ENCODE peak calls at places on chromosomes 11 and 22, in four cellular contexts. D is endothelial cell, U is HFF-Myc, V is K562. S is an unnamed sample.

GRCh38 chr11:1299621-1300020 is 9.8 kb downstream of the TOLLIP start:
- DNase-seq in D (no peak), U (no peak), V (no peak), S (peak; percentile 68)

GRCh38 chr11:99638073-99638553 is 617.4 kb downstream of the CNTN5 start:
- DNase-seq in D (no peak), U (no peak), V (no peak), S (no peak)

GRCh38 chr11:47997063-47998053 is 17.0 kb downstream of the PTPRJ start:
- DNase-seq in D (no peak), U (no peak), V (no peak), S (no peak)

GRCh38 chr22:47394504-47395440 is 632.3 kb downstream of the TBC1D22A start:
- DNase-seq in D (no peak), U (no peak), V (no peak), S (no peak)

GRCh38 chr22:48565901-48566501 is 1261.7 kb downstream of the BRD1 start:
- DNase-seq in D (no peak), U (no peak), V (no peak), S (no peak)

GRCh38 chr11:71914617-71915189 is 13.7 kb downstream of the XNDC1N start:
- DNase-seq in D (no peak), U (no peak), V (no peak), S (no peak)

GRCh38 chr22:19109198-19110063 is 12.8 kb downstream of the DGCR2 start:
- DNase-seq in D (no peak), U (no peak), V (no peak), S (no peak)

GRCh38 chr22:22099194-22099486 is 116.6 kb upstream of the TOP3B start:
- DNase-seq in D (no peak), U (no peak), V (no peak), S (no peak)

GRCh38 chr11:130897262-130898182 is 18.8 kb downstream of the SNX19 start:
- DNase-seq in D (no peak), U (no peak), V (no peak), S (no peak)

GRCh38 chr22:21797444-21798221 is 62.0 kb upstream of the YPEL1 start:
- DNase-seq in D (no peak), U (no peak), V (no peak), S (no peak)

GRCh38 chr11:120231963-120232362 is 8.0 kb upstream of the POU2F3 start:
- DNase-seq in D (no peak), U (no peak), V (no peak), S (no peak)

GRCh38 chr22:46119729-46120419 is 30.5 kb upstream of the PPARA start:
- DNase-seq in D (no peak), U (no peak), V (peak; percentile 51), S (no peak)

GRCh38 chr11:70110538-70111055 is 32.5 kb downstream of the ANO1 start:
- DNase-seq in D (no peak), U (no peak), V (no peak), S (no peak)

GRCh38 chr22:28442264-28442950 is 237.2 kb downstream of the TTC28 start:
- DNase-seq in D (peak; percentile 81), U (no peak), V (peak; percentile 69), S (peak; percentile 81)

GRCh38 chr22:36343720-36344105 is 44.1 kb downstream of the MYH9 start:
- DNase-seq in D (no peak), U (no peak), V (no peak), S (no peak)

GRCh38 chr22:24134090-24134846 is 47.0 kb upstream of the SUSD2 start:
- DNase-seq in D (no peak), U (no peak), V (no peak), S (no peak)

GRCh38 chr22:38879102-38879729 is 7.2 kb upstream of the CBX6 start:
- DNase-seq in D (no peak), U (no peak), V (no peak), S (no peak)

DNA sequence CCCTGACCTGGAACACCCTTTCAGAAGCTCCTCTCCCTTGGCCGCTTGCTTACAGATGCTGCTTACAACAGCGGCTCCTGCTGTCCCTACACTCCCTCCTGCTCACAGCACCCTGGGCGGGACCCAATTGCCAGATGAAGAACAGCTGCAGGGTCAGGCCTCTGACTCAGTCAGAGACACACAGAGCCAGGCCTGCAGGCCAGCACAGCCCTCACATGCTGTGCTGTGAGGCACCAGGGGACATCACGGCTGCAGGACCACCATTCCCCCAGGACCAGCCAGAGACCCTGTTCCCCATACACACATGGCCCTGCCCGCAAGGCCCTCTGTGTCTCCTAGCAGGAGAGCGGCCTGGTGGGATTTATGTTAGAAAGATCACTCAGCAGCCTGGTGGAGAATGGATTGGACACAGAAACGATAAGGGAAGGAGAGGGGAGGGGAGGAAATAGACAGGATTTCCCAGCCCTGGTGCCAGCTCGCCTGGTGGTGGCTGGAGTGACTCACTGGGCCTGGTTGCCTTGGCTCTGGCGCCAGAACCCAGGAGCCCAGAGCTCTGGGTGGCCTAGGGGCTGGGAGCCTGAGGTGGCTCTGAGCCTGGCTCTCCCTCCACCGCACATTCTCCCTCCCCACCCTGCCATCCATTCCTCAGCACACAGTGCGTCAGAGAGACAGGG is 6.7 kb downstream of the CAPN5 start:
- DNase-seq in D (no peak), U (peak; percentile 76), V (no peak), S (peak; percentile 59)
- TF ChIP-seq CTCF in D (no peak), U (peak; percentile 63), V (peak; percentile 47), S (no peak)

GRCh38 chr11:81966340-81966739 is 767.3 kb downstream of the FAM181B start:
- DNase-seq in D (no peak), U (no peak), V (no peak), S (no peak)

GRCh38 chr11:81967242-81967641 is 766.4 kb downstream of the FAM181B start:
- DNase-seq in D (no peak), U (no peak), V (no peak), S (no peak)

GRCh38 chr11:81959341-81959740 is 774.3 kb downstream of the FAM181B start:
- DNase-seq in D (no peak), U (no peak), V (no peak), S (no peak)

DNA sequence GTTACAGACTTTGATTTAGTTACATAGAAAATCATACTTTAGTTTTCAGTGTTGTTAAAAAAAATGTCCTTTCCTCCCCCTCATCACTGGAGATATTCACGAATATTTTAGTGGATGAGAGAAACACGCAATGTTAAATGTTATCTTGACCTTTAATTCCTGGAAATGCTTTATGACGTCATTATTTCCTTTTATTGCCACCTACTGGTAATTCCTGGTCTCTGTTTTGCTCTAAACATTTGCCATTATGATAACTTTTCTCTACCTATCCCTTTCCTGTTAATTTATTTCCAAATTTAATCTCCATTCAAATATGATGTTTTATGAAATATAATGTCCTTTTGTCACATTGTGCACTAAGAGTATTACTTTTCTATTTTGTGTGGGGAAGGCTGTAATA is 770.6 kb downstream of the FAM181B start:
- DNase-seq in D (no peak), U (no peak), V (peak; percentile 6), S (no peak)
- TF ChIP-seq CTCF in D (peak; percentile 23), U (no peak), V (no peak), S (peak; percentile 59)

GRCh38 chr11:114392735-114393667 is 7.3 kb downstream of the C11orf71 start:
- DNase-seq in D (no peak), U (no peak), V (no peak), S (no peak)

GRCh38 chr11:114399490-114399889 is 821 bp downstream of the C11orf71 start:
- DNase-seq in D (no peak), U (no peak), V (no peak), S (no peak)

GRCh38 chr11:114397349-114397982 is 2.8 kb downstream of the C11orf71 start:
- DNase-seq in D (no peak), U (no peak), V (no peak), S (no peak)

GRCh38 chr11:114398303-114398920 is 1.9 kb downstream of the C11orf71 start:
- DNase-seq in D (no peak), U (no peak), V (no peak), S (no peak)

DNA sequence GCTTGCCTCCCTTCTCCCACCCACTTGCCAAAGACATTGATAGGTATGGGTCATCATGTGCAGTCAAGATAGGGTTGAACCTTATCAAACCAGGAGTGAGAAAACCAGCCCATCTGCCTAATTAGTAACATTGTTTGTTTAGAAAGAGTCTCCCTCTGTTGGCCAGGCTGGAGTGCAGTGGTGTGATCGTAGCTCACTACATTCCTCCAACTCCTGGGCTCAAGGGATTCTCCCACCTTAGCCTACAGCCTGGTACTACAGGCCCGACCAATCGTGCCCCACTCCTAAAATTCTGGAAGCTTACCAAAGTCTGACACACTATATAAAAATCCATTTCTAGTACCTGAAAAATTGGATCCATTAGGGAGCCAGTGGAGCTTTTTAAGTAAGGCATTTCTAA is 4.5 kb downstream of the C11orf71 start:
- DNase-seq in D (peak; percentile 7), U (no peak), V (peak; percentile 18), S (no peak)
- TF ChIP-seq CTCF in D (no peak), U (peak; percentile 44), V (peak; percentile 49), S (no peak)

DNA sequence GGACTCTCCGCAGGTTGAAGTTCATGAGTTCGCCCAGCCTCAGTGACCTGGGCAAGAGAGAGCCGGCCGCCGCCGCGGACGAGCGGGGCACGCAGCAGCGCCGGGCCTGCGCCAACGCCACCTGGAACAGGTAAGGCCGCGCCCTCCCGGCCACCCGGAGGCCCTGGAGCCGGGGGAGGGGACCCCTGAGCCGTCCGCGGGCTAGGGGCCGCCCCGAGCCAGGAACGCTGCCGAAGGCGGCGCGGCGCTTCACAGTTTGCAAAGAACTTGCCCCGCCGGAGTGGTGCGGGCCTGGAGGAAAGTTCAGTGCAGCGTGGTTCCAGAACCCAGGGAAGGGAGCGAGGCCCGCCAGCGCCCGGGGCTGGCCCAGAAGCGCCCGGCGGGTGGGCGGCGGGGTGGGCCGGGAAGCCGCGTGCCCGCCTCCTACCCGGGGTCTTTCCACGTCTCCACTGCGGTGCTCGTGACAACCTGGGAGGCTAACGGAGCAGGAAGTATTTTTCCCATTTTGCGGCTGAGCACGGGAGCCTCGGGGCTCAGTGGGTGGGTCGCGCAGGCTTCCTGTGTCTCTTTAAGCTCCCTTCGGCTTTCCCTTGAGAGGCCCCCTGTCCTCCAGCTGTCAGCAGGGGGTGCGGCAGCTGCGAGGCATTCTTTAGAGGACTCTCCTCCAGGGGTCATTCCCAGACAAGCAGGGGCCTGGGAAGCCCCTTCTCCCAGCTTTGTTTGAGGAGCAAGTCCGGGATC is 645 bp downstream of the PRR5 start:
- DNase-seq in D (peak; percentile 37), U (no peak), V (no peak), S (no peak)
- TF ChIP-seq CTCF in D (no peak), U (peak; percentile 8), V (no peak), S (peak; percentile 29)